ENCODE peak calls at places on chromosomes 11 and 22, in four cellular contexts. T is Right ventricle myocardium superior, J is body of pancreas, R is NCI-H345. O is an unnamed sample.

GRCh38 chr11:96215826-96216225 is 127.2 kb downstream of the MAML2 start:
- DNase-seq in R (no peak), J (no peak), T (no peak), O (no peak)

GRCh38 chr11:792873-793272 is 3.0 kb upstream of the CEND1 start:
- DNase-seq in J (no peak), T (no peak), R (no peak), O (no peak)

GRCh38 chr22:20080445-20080775 is 369 bp downstream of the DGCR8 start:
- DNase-seq in R (peak), J (peak), T (peak), O (peak)

GRCh38 chr11:8267831-8268529 is 4.3 kb upstream of the LMO1 start:
- DNase-seq in T (peak), J (peak), R (peak), O (no peak)

GRCh38 chr11:74311352-74311926 is at the start of gene P4HA3:
- DNase-seq in J (peak), R (peak), T (peak), O (peak)

GRCh38 chr11:19460718-19461405 is 220.1 kb upstream of the E2F8 start:
- DNase-seq in T (peak), J (no peak), R (peak), O (peak)

GRCh38 chr11:8779107-8779506 is 96.5 kb downstream of the RPL27A start:
- DNase-seq in J (no peak), T (no peak), R (no peak), O (no peak)

GRCh38 chr22:21079493-21079892 is 33.7 kb downstream of the LRRC74B start:
- DNase-seq in R (no peak), T (no peak), J (no peak), O (no peak)

GRCh38 chr11:22785251-22785650 is 44.4 kb downstream of the SVIP start:
- DNase-seq in T (no peak), J (no peak), R (no peak), O (no peak)

GRCh38 chr22:40679249-40679963 is at the start of gene MCHR1:
- DNase-seq in J (no peak), R (no peak), T (no peak), O (no peak)

GRCh38 chr11:67482736-67483497 is at the start of gene AIP:
- DNase-seq in T (peak), J (peak), R (peak), O (peak)

GRCh38 chr11:61769169-61769920 is 16.9 kb downstream of the MYRF start:
- DNase-seq in J (peak), R (no peak), T (no peak), O (no peak)

GRCh38 chr11:44133335-44133946 is 38.0 kb downstream of the EXT2 start:
- DNase-seq in J (no peak), R (no peak), T (no peak), O (no peak)

GRCh38 chr22:43228330-43228729 is 41.4 kb upstream of the TTLL12 start:
- DNase-seq in T (no peak), R (no peak), J (no peak), O (no peak)

GRCh38 chr22:47032956-47033647 is 270.7 kb downstream of the TBC1D22A start:
- DNase-seq in T (no peak), J (no peak), R (no peak), O (peak)

GRCh38 chr11:129382583-129382982 is 6.9 kb downstream of the BARX2 start:
- DNase-seq in R (no peak), T (no peak), J (no peak), O (no peak)

GRCh38 chr22:42794551-42795510 is 62.2 kb downstream of the ARFGAP3 start:
- DNase-seq in T (no peak), J (peak), R (no peak), O (no peak)

GRCh38 chr11:119166368-119167076 is 2.0 kb upstream of the NLRX1 start:
- DNase-seq in J (no peak), T (no peak), R (no peak), O (no peak)

GRCh38 chr22:39289445-39290247 is 29.8 kb downstream of the RPL3 start:
- DNase-seq in J (no peak), T (no peak), R (no peak), O (no peak)

GRCh38 chr11:95092549-95093324 is 3.1 kb downstream of the ENDOD1 start:
- DNase-seq in R (no peak), J (no peak), T (no peak), O (no peak)

GRCh38 chr11:26930518-26931247 is 63.2 kb upstream of the FIBIN start:
- DNase-seq in T (no peak), J (no peak), R (no peak), O (no peak)

GRCh38 chr11:10498022-10498400 is 42.9 kb downstream of the AMPD3 start:
- DNase-seq in T (no peak), J (no peak), R (no peak), O (no peak)

GRCh38 chr22:24938741-24939341 is 7.7 kb downstream of the LHFPL7 start:
- DNase-seq in J (peak), T (no peak), R (peak), O (no peak)

GRCh38 chr11:16737860-16738197 is 618 bp upstream of the C11orf58 start:
- DNase-seq in R (no peak), T (no peak), J (no peak), O (no peak)

GRCh38 chr22:19525116-19525660 is 978 bp upstream of the CLDN5 start:
- DNase-seq in T (peak), R (no peak), J (no peak), O (peak)

GRCh38 chr11:129418039-129418438 is 42.4 kb downstream of the BARX2 start:
- DNase-seq in T (no peak), J (no peak), R (no peak), O (no peak)

GRCh38 chr11:72220696-72221363 is 3.7 kb upstream of the INPPL1 start:
- DNase-seq in R (no peak), J (no peak), T (no peak), O (no peak)

GRCh38 chr22:49705631-49706352 is 121.9 kb downstream of the BRD1 start:
- DNase-seq in R (no peak), J (no peak), T (no peak), O (no peak)

GRCh38 chr11:71386232-71386631 is 62.0 kb downstream of the DHCR7 start:
- DNase-seq in T (no peak), R (no peak), J (no peak), O (no peak)

GRCh38 chr11:123616505-123617198 is 37.8 kb downstream of the SCN3B start:
- DNase-seq in R (no peak), T (peak), J (no peak), O (peak)

GRCh38 chr11:597166-597725 is 18.5 kb downstream of the IRF7 start:
- DNase-seq in J (no peak), R (no peak), T (no peak), O (no peak)